ENCODE peak calls at places on chromosomes 7 and 10, in five cellular contexts. M is epithelial cell of esophagus; J is foreskin fibroblast; R is suprapubic skin; Z is CD8-positive, alpha-beta memory T cell. U is an unnamed sample.

GRCh38 chr10:34666008-34666700 is 148.9 kb downstream of the PARD3 start:
- DNase-seq in M (peak), J (peak), R (no peak), Z (no peak), U (peak)

GRCh38 chr7:30062587-30062986 is 34.4 kb downstream of the PLEKHA8 start:
- DNase-seq in M (peak), J (peak), R (no peak), Z (peak), U (no peak)

GRCh38 chr10:35822316-35822715 is 180.2 kb upstream of the FZD8 start:
- DNase-seq in M (peak), J (peak), R (peak), Z (no peak), U (peak)

GRCh38 chr10:13587367-13587766 is 602 bp downstream of the PRPF18 start:
- DNase-seq in M (peak), J (peak), R (no peak), Z (no peak), U (no peak)

GRCh38 chr10:60536529-60537114 is 146.9 kb upstream of the ANK3 start:
- DNase-seq in M (peak), J (peak), R (no peak), Z (no peak), U (no peak)

GRCh38 chr10:7795605-7796004 is 7.6 kb downstream of the ATP5F1C start:
- DNase-seq in M (no peak), J (no peak), R (no peak), Z (no peak), U (no peak)

GRCh38 chr10:70874061-70874460 is 14.3 kb downstream of the PCBD1 start:
- DNase-seq in M (no peak), J (no peak), R (no peak), Z (no peak), U (no peak)

GRCh38 chr10:124318076-124318475 is 100.6 kb downstream of the OAT start:
- DNase-seq in M (no peak), J (no peak), R (peak), Z (no peak), U (peak)

GRCh38 chr10:14414901-14415300 is 84.2 kb upstream of the FRMD4A start:
- DNase-seq in M (peak), J (peak), R (no peak), Z (no peak), U (no peak)

GRCh38 chr10:22379059-22379458 is 33.8 kb downstream of the SPAG6 start:
- DNase-seq in M (no peak), J (no peak), R (no peak), Z (no peak), U (no peak)

GRCh38 chr7:46652317-46652716 is 731.2 kb upstream of the IGFBP3 start:
- DNase-seq in M (no peak), J (no peak), R (no peak), Z (no peak), U (no peak)

GRCh38 chr7:98870071-98870651 is 347 bp upstream of the TMEM130 start:
- DNase-seq in M (peak), J (peak), R (no peak), Z (peak), U (no peak)

GRCh38 chr7:107940146-107940489 is 49.1 kb downstream of the DLD start:
- DNase-seq in M (no peak), J (no peak), R (no peak), Z (no peak), U (no peak)

GRCh38 chr7:1742555-1743303 is 72.7 kb downstream of the ELFN1 start:
- DNase-seq in M (no peak), J (peak), R (no peak), Z (peak), U (no peak)

GRCh38 chr7:69603351-69603750 is 5.1 kb downstream of the AUTS2 start:
- DNase-seq in M (no peak), J (no peak), R (no peak), Z (no peak), U (no peak)
- H3K4me3 ChIP-seq in M (no peak), J (no peak), R (no peak), Z (no peak), U (no peak)

GRCh38 chr7:141978351-141978750 is 4.8 kb upstream of the TAS2R38 start:
- DNase-seq in M (peak), J (no peak), R (no peak), Z (no peak), U (no peak)

GRCh38 chr7:141976524-141977245 is 3.1 kb upstream of the TAS2R38 start:
- DNase-seq in M (no peak), J (no peak), R (no peak), Z (no peak), U (no peak)

GRCh38 chr7:141973673-141974072 is at the start of gene TAS2R38:
- DNase-seq in M (no peak), J (no peak), R (no peak), Z (no peak), U (no peak)

GRCh38 chr7:141974831-141975230 is 1.3 kb upstream of the TAS2R38 start:
- DNase-seq in M (peak), J (no peak), R (no peak), Z (no peak), U (no peak)

GRCh38 chr7:141975806-141976523 is 2.4 kb upstream of the TAS2R38 start:
- DNase-seq in M (peak), J (peak), R (no peak), Z (peak), U (peak)
- H3K4me3 ChIP-seq in M (peak), J (no peak), R (peak), Z (peak), U (peak)

DNA sequence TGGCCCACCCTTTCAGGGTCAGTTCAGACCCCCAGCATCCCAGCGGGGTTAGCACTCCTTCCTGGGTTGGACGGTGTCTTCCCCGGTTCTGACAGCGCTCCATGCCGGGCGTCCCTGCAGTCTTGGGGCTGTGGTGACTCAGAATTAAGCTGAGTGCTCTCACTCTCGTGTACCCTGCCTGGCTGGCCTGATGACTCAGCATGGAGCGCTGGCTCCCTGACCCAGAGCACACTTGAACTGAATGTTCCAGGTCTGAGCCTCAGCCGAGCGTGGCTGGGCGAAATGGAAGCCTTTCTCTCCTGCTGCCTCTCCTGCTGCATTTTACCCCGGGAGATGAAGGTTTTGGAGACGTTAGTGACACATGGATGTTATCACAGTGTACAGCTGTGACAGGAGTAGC is 7.1 kb downstream of the BAG3 start:
- DNase-seq in M (peak), J (peak), R (peak), Z (no peak), U (peak)
- H3K4me3 ChIP-seq in M (peak), J (peak), R (no peak), Z (no peak), U (no peak)

GRCh38 chr10:44980309-44981171 is 1.9 kb upstream of the DEPP1 start:
- DNase-seq in M (peak), J (no peak), R (peak), Z (no peak), U (no peak)

GRCh38 chr10:44982496-44982895 is 3.9 kb upstream of the DEPP1 start:
- DNase-seq in M (no peak), J (no peak), R (no peak), Z (no peak), U (peak)

GRCh38 chr10:44981172-44982113 is 2.8 kb upstream of the DEPP1 start:
- DNase-seq in M (peak), J (peak), R (no peak), Z (no peak), U (no peak)

GRCh38 chr10:44983066-44983894 is 4.7 kb upstream of the DEPP1 start:
- DNase-seq in M (no peak), J (no peak), R (peak), Z (no peak), U (no peak)

DNA sequence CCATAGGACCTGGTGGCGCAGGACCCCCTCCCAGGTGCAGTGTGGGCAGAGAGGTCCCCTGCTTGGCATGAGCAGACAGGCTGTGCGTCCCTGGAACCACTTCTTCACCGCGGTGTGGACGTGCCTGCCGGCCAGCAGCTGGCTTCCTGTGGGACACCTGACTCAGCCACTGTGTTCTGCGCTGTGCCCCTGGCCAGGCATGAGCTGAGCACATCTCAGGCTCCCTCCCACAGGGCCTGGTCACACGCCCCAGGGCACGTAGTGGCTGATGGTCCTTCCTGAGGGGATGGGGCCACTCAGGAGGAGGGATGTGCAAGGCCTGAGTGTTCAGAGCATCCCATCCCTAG is 3.5 kb upstream of the DEPP1 start:
- DNase-seq in M (peak), J (no peak), R (peak), Z (no peak), U (peak)
- H3K4me3 ChIP-seq in M (no peak), J (no peak), R (no peak), Z (no peak), U (peak)

GRCh38 chr10:43795093-43795492 is 146.4 kb upstream of the ZNF32 start:
- DNase-seq in M (no peak), J (no peak), R (no peak), Z (no peak), U (no peak)
- H3K4me3 ChIP-seq in M (no peak), J (no peak), R (no peak), Z (no peak), U (no peak)

GRCh38 chr7:26858735-26859134 is 5.7 kb downstream of the SKAP2 start:
- DNase-seq in M (no peak), J (no peak), R (no peak), Z (no peak), U (no peak)
- H3K4me3 ChIP-seq in M (no peak), J (no peak), R (no peak), Z (no peak), U (no peak)

GRCh38 chr7:129661645-129662182 is 50.2 kb downstream of the NRF1 start:
- DNase-seq in M (no peak), J (no peak), R (no peak), Z (no peak), U (no peak)
- H3K4me3 ChIP-seq in M (no peak), J (no peak), R (no peak), Z (no peak), U (no peak)

GRCh38 chr7:43584200-43584586 is 1.3 kb downstream of the STK17A start:
- DNase-seq in M (peak), J (peak), R (no peak), Z (no peak), U (no peak)

GRCh38 chr7:43583424-43584199 is 704 bp downstream of the STK17A start:
- DNase-seq in M (peak), J (peak), R (peak), Z (peak), U (peak)

GRCh38 chr7:43585521-43585920 is 2.6 kb downstream of the STK17A start:
- DNase-seq in M (peak), J (peak), R (no peak), Z (no peak), U (no peak)

GRCh38 chr7:43586251-43586900 is 3.5 kb downstream of the STK17A start:
- DNase-seq in M (peak), J (no peak), R (no peak), Z (peak), U (no peak)

DNA sequence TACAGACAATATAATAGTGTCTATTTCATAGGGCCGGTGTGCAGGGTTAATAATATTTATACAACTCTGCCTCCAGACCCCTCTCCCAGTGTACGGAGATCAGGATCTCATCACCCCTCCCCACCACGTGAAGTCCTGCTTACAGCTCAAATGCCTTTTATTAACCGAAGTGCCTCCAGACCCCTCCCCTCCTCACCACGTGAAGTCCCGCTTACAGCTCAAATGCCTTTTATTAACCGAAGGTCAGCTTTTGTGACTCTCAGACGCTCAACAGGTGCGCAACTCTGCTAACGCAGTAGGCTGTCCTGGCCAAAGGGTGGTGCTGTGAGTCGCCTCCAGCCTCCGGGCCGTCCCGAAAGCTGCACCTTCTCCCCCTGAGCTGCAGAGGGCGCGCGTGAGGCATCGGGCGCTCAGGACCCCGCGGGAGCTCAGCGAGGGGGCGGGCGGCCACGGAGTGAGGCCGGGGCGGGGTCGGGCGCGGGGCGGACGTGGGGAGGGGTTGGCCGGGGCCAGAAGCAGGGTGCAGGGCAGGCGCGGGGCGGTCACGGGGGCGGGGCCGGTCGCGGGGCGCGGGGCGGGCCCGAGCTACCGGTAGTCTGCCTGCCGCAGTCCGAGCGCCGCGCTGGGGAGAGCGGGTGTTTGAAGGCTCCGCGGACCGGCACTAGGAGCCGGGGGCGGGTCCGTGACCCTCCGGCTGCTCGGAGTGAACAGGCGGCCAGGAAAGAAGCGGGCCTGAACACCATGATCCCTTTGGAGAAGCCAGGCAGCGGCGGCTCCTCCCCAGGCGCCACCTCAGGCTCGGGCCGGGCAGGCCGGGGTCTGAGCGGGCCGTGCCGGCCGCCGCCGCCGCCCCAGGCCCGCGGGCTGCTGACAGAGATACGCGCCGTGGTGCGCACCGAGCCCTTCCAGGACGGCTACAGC is at the start of gene STK17A:
- DNase-seq in M (peak), J (peak), R (peak), Z (peak), U (peak)
- H3K4me3 ChIP-seq in M (peak), J (peak), R (peak), Z (peak), U (peak)

DNA sequence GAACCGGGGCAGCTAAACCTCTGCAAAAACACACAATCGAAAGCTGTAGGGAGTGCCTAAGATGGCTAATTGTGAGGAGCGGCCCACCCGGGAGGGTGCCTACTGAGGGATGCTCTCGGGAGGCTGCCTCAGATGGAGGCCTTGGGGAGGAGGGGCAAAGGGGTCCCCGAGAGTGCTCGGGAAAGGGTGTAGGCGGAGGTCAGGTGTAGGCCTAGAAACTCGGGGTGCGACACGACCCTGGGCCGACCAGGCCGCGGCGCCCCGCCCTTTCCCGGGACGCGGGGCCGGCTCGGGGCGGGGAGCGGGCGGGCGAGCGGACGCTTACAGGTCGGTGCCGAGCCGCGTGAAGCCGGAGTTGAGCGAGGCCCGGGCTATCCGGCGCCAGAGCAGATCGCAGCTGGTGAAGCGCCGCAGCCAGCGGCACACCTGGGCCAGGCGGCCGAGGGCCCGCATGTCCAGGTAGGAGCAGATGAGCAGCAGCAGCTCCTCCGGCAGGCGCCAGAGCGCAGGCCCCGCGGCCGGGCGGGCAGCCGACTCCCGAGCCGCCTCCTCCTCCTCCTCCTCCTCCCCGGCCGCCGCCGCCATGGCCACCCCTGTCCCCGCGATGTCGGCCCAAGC is 805 bp downstream of the FBXW4 start:
- DNase-seq in M (peak), J (peak), R (peak), Z (peak), U (no peak)
- H3K4me3 ChIP-seq in M (peak), J (peak), R (peak), Z (peak), U (peak)

GRCh38 chr10:28180654-28181053 is 122.2 kb downstream of the MPP7 start:
- DNase-seq in M (peak), J (no peak), R (no peak), Z (no peak), U (no peak)

GRCh38 chr10:28179490-28180099 is 123.3 kb downstream of the MPP7 start:
- DNase-seq in M (peak), J (peak), R (no peak), Z (peak), U (no peak)

GRCh38 chr10:28181478-28182096 is 121.3 kb downstream of the MPP7 start:
- DNase-seq in M (no peak), J (no peak), R (no peak), Z (no peak), U (no peak)

GRCh38 chr10:28179006-28179405 is 123.9 kb downstream of the MPP7 start:
- DNase-seq in M (no peak), J (no peak), R (no peak), Z (no peak), U (no peak)

GRCh38 chr10:28177944-28178637 is 124.8 kb downstream of the MPP7 start:
- DNase-seq in M (peak), J (peak), R (no peak), Z (peak), U (no peak)
- H3K4me3 ChIP-seq in M (no peak), J (no peak), R (no peak), Z (peak), U (peak)

U was measured in ascending aorta.